ENCODE peak calls at places on chromosomes 6 and 20, in eight cellular contexts. W is pancreas, E is colonic mucosa, F is heart right ventricle, Q is ovary, O is astrocyte, I is IMR-90, N is AG04450. K is an unnamed sample.

GRCh38 chr6:15066433-15067337 is 179.2 kb upstream of the JARID2 start:
- DNase-seq in E (peak; percentile 25), W (no peak), O (peak; percentile 89), F (no peak), N (peak; percentile 42), I (peak; percentile 90), Q (peak; percentile 26), K (peak; percentile 26)

GRCh38 chr20:64264091-64264490 is 8.5 kb downstream of the PCMTD2 start:
- DNase-seq in Q (no peak), E (no peak), N (no peak), F (no peak), I (no peak), O (no peak), W (no peak), K (no peak)

GRCh38 chr6:158911746-158912158 is 88.2 kb downstream of the RSPH3 start:
- DNase-seq in W (no peak), I (no peak), Q (no peak), F (no peak), O (no peak), E (no peak), N (no peak), K (no peak)

GRCh38 chr20:10861086-10861485 is 187.3 kb upstream of the JAG1 start:
- DNase-seq in I (peak; percentile 83), E (no peak), N (peak; percentile 18), W (no peak), O (peak; percentile 96), Q (no peak), F (no peak), K (no peak)

GRCh38 chr20:4136078-4136966 is 121.0 kb upstream of the RNF24 start:
- DNase-seq in W (no peak), Q (no peak), E (no peak), F (no peak), N (no peak), I (peak; percentile 56), O (no peak), K (no peak)

GRCh38 chr20:22762576-22763256 is 178.3 kb upstream of the FOXA2 start:
- DNase-seq in I (no peak), E (no peak), W (no peak), N (no peak), Q (no peak), F (no peak), O (no peak), K (no peak)

GRCh38 chr6:37110455-37111155 is 59.3 kb upstream of the PIM1 start:
- DNase-seq in N (no peak), I (no peak), W (no peak), Q (peak; percentile 76), E (no peak), O (no peak), F (no peak), K (no peak)

GRCh38 chr6:41489284-41489851 is 56.8 kb upstream of the FOXP4 start:
- DNase-seq in O (peak; percentile 55), W (no peak), E (no peak), I (peak; percentile 56), Q (no peak), N (no peak), F (peak; percentile 19), K (peak; percentile 32)

GRCh38 chr20:7585126-7585679 is 355.1 kb downstream of the HAO1 start:
- DNase-seq in I (no peak), O (no peak), N (no peak), Q (no peak), F (no peak), W (no peak), E (no peak), K (no peak)

GRCh38 chr6:169452117-169452868 is 198.6 kb upstream of the THBS2 start:
- DNase-seq in Q (peak; percentile 95), W (no peak), N (peak; percentile 92), O (peak; percentile 86), F (peak; percentile 68), E (peak; percentile 43), I (peak; percentile 97), K (peak; percentile 65)

GRCh38 chr20:59518881-59519706 is 85.2 kb upstream of the PHACTR3 start:
- DNase-seq in O (peak; percentile 15), W (peak; percentile 51), Q (no peak), N (no peak), I (peak; percentile 47), F (no peak), E (peak; percentile 31), K (no peak)

GRCh38 chr6:150395388-150396009 is 26.7 kb downstream of the IYD start:
- DNase-seq in E (peak; percentile 65), W (peak; percentile 34), I (peak; percentile 51), N (peak; percentile 6), F (no peak), Q (no peak), O (peak; percentile 34), K (no peak)

GRCh38 chr20:32823737-32824588 is 4.2 kb downstream of the MAPRE1 start:
- DNase-seq in E (no peak), I (peak; percentile 22), N (no peak), Q (no peak), W (no peak), O (peak; percentile 30), F (no peak), K (no peak)

GRCh38 chr20:58481541-58482021 is 33.6 kb downstream of the APCDD1L start:
- DNase-seq in Q (no peak), I (no peak), F (peak; percentile 38), E (peak; percentile 67), N (no peak), W (no peak), O (no peak), K (no peak)

GRCh38 chr6:136791296-136792065 is 796 bp downstream of the MAP3K5 start:
- DNase-seq in Q (peak; percentile 77), I (peak; percentile 67), W (peak; percentile 74), F (peak; percentile 57), E (peak; percentile 80), O (peak; percentile 46), N (no peak), K (peak; percentile 66)

GRCh38 chr6:10567256-10568041 is 46.3 kb downstream of the GCNT2 start:
- DNase-seq in O (no peak), I (no peak), E (no peak), W (no peak), Q (no peak), F (no peak), N (no peak), K (no peak)

GRCh38 chr6:110534731-110535164 is 58.3 kb upstream of the SLC22A16 start:
- DNase-seq in W (no peak), I (peak; percentile 72), O (peak; percentile 87), E (peak; percentile 29), N (no peak), F (no peak), Q (no peak), K (no peak)
- TF ChIP-seq CTCF in W (no peak), I (no peak), O (no peak), E (no peak), N (no peak), F (no peak), Q (no peak), K (peak; percentile 20)

GRCh38 chr20:38889792-38890496 is 36.3 kb upstream of the FAM83D start:
- DNase-seq in I (no peak), F (no peak), O (no peak), Q (no peak), W (no peak), N (no peak), E (no peak), K (no peak)

GRCh38 chr20:38888059-38888831 is 38.0 kb upstream of the FAM83D start:
- DNase-seq in O (no peak), W (no peak), F (no peak), I (no peak), N (no peak), E (no peak), Q (no peak), K (no peak)

GRCh38 chr20:38890497-38890818 is 35.8 kb upstream of the FAM83D start:
- DNase-seq in O (no peak), Q (no peak), E (no peak), N (no peak), I (no peak), F (no peak), W (no peak), K (no peak)

GRCh38 chr20:38892091-38892981 is 33.9 kb upstream of the FAM83D start:
- DNase-seq in I (no peak), Q (no peak), E (no peak), O (no peak), N (no peak), F (no peak), W (no peak), K (no peak)

GRCh38 chr20:38889050-38889449 is 37.2 kb upstream of the FAM83D start:
- DNase-seq in W (no peak), Q (no peak), I (no peak), F (no peak), E (no peak), N (no peak), O (no peak), K (no peak)
- H3K27ac ChIP-seq in W (no peak overlapping the region), Q (no peak overlapping the region), I (no peak overlapping the region), F (no peak overlapping the region), E (no peak overlapping the region), N (no peak overlapping the region), O (no peak overlapping the region), K (no peak overlapping the region)

DNA sequence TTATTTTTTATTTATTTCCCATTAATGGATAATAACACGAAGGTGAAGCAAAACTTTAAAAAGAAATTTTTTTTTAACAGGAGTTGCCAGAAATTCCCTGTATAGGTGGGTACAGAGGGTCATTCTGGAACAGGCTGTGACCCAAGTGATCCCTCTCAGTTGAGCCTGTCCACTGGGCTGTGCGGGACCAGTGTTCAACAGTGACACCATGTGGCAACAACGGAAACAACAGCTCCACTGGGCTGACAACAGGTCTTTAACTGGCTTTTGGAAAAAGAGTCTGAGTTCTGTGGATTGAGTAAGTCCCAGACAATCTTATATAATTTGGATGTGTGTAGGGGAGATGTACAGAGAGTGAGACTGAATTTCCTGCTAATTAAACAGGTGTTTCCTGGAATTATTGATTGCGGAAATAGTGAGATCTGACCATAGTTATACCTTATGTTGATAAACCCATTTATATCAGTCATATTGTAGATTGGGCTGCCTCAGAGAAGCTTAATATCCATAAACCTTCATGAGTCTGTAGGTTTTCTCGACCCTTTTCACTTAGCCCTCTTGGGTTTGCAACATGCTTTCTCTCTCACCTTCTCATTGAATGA is 17.6 kb downstream of the KIAA1755 start:
- DNase-seq in E (no peak), O (no peak), F (no peak), Q (no peak), W (no peak), N (no peak), I (no peak), K (no peak)
- TF ChIP-seq CTCF in E (no peak), O (peak; percentile 53), F (peak; percentile 20), Q (no peak), W (no peak), N (peak; percentile 41), I (peak; percentile 42), K (peak; percentile 26)

GRCh38 chr20:44776977-44777376 is 31.3 kb downstream of the KCNK15 start:
- DNase-seq in E (no peak), O (peak; percentile 17), F (no peak), I (peak; percentile 16), N (no peak), W (no peak), Q (no peak), K (no peak)

GRCh38 chr20:44781791-44782190 is 28.6 kb downstream of the RIMS4 start:
- DNase-seq in N (no peak), O (no peak), Q (no peak), I (no peak), E (no peak), W (no peak), F (no peak), K (no peak)

GRCh38 chr20:44784688-44785087 is 25.7 kb downstream of the RIMS4 start:
- DNase-seq in W (no peak), Q (no peak), E (no peak), F (no peak), N (no peak), O (no peak), I (no peak), K (no peak)

GRCh38 chr20:44785768-44786167 is 24.6 kb downstream of the RIMS4 start:
- DNase-seq in I (no peak), E (no peak), O (no peak), F (no peak), N (no peak), W (no peak), Q (no peak), K (no peak)

GRCh38 chr20:44780226-44780625 is 30.1 kb downstream of the RIMS4 start:
- DNase-seq in Q (no peak), W (no peak), N (peak; percentile 8), E (no peak), I (peak; percentile 55), F (peak; percentile 29), O (peak; percentile 35), K (peak; percentile 20)
- H3K27ac ChIP-seq in Q (no peak overlapping the region), W (no peak overlapping the region), N (no peak overlapping the region), E (no peak overlapping the region), I (no peak overlapping the region), F (no peak overlapping the region), O (no peak overlapping the region), K (no peak overlapping the region)